ENCODE peak calls at places on chromosomes 13 and 19, in nine cellular contexts. R is Panc1; Y is heart left ventricle; T is IMR-90; S is RWPE2; C is cardiac muscle cell; U is adrenal gland; H is pancreas; X is CD8-positive, alpha-beta T cell. I is an unnamed sample. For H3K27me3, the result is how much of the 10 kb centered on the place peaks cover.

GRCh38 chr13:65965496-65965895 is 1264.6 kb downstream of the PCDH9 start:
- DNase-seq in R (no peak), Y (no peak), T (peak), S (no peak), C (no peak), U (no peak), H (no peak), X (no peak), I (no peak)

GRCh38 chr19:47130120-47130588 is 481 bp upstream of the SAE1 start:
- DNase-seq in R (no peak), Y (no peak), T (no peak), S (no peak), C (no peak), U (no peak), H (no peak), X (no peak), I (no peak)

GRCh38 chr19:13076320-13076719 is 26.3 kb downstream of the LYL1 start:
- DNase-seq in R (no peak), Y (no peak), T (no peak), S (no peak), C (no peak), U (no peak), H (no peak), X (no peak), I (no peak)

GRCh38 chr19:1438933-1439358 is 750 bp downstream of the RPS15 start:
- DNase-seq in R (no peak), Y (no peak), T (no peak), S (no peak), C (no peak), U (no peak), H (no peak), X (no peak), I (no peak)

GRCh38 chr13:41568143-41568989 is 111.0 kb downstream of the RGCC start:
- DNase-seq in R (no peak), Y (no peak), T (no peak), S (no peak), C (no peak), U (no peak), H (no peak), X (no peak), I (no peak)

GRCh38 chr19:48346161-48346560 is 17.6 kb downstream of the TMEM143 start:
- DNase-seq in R (no peak), Y (no peak), T (no peak), S (no peak), C (no peak), U (no peak), H (no peak), X (no peak), I (no peak)

GRCh38 chr13:112714772-112715569 is 25.1 kb downstream of the ATP11A start:
- DNase-seq in R (no peak), Y (peak), T (no peak), S (no peak), C (no peak), U (no peak), H (no peak), X (no peak), I (no peak)

GRCh38 chr19:19651076-19651475 is 7.6 kb upstream of the GMIP start:
- DNase-seq in R (no peak), Y (peak), T (no peak), S (no peak), C (no peak), U (no peak), H (no peak), X (no peak), I (peak)

GRCh38 chr13:102817907-102818306 is 19.0 kb downstream of the BIVM start:
- DNase-seq in R (no peak), Y (no peak), T (no peak), S (no peak), C (no peak), U (no peak), H (no peak), X (no peak), I (no peak)

GRCh38 chr13:112887557-112887991 is 81.4 kb upstream of the MCF2L start:
- DNase-seq in R (no peak), Y (peak), T (no peak), S (no peak), C (no peak), U (no peak), H (no peak), X (no peak), I (no peak)

GRCh38 chr13:97855570-97855970 is 97.9 kb upstream of the IPO5 start:
- DNase-seq in R (peak), Y (no peak), T (peak), S (no peak), C (peak), U (peak), H (peak), X (no peak), I (no peak)

GRCh38 chr19:33204136-33204973 is 10.2 kb downstream of the LRP3 start:
- DNase-seq in R (no peak), Y (peak), T (no peak), S (no peak), C (no peak), U (no peak), H (no peak), X (no peak), I (no peak)
- H3K4me3 ChIP-seq in R (no peak), Y (no peak), T (no peak), S (no peak), C (no peak), U (no peak), H (no peak), X (no peak), I (no peak)

DNA sequence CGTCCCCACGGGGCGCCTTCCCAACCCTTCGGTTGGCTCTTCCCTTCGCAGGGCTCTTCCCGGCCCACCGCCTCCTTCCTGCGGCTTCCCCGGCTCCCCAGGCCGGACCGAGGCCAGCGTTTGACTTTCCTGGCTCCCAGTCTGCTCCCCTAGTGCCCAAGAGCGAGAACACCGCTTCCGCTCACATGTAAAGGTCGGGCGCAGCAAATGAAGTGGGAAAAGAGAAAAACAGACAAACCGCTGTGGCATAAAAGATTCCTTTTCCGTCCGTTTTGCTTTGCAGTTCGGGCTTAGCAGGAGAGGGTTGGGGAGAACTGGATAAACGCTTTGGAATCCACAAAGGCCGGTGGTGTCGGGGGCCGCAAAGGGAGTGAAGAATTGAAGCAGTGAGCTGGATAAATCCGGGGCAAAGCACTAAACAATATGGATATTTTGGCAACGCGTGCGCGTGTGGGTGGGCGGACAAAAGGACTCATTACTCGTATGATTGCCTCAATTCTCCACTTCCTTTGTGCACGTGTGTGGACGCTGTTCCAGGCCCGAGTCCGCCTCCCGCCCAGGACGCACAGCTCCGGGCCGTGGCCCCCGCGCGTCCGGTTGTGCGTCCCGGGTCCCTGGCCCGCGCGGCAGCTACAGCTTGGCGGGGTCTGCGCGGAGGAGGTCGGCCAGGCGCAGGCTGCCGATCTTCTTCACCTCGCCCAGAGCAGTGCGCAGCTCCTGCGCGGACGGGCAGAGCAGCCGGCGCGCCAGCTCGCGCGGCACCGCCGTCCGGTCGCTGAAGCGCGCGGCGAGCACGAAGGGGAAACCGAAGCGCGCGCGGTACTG is 8.6 kb upstream of the CDX2 start:
- DNase-seq in R (no peak), Y (no peak), T (no peak), S (no peak), C (no peak), U (no peak), H (no peak), X (no peak), I (no peak)
- TF ChIP-seq CTCF in R (no peak), Y (no peak), T (no peak), S (no peak), C (no peak), U (no peak), H (no peak), X (no peak), I (no peak)

GRCh38 chr19:49436381-49437017 is 4.8 kb downstream of the SLC17A7 start:
- DNase-seq in R (no peak), Y (no peak), T (no peak), S (no peak), C (peak), U (no peak), H (no peak), X (no peak), I (no peak)
- H3K27me3 ChIP-seq in R (under half), Y (half or more), T (half or more), S (half or more), C (half or more), U (half or more), H (under half), X (half or more), I (half or more)

GRCh38 chr19:28889941-28890645 is 322.9 kb downstream of the UQCRFS1 start:
- DNase-seq in R (no peak), Y (no peak), T (no peak), S (no peak), C (no peak), U (no peak), H (no peak), X (no peak), I (no peak)

GRCh38 chr19:28885965-28886364 is 327.0 kb downstream of the UQCRFS1 start:
- DNase-seq in R (no peak), Y (no peak), T (no peak), S (no peak), C (no peak), U (no peak), H (no peak), X (no peak), I (no peak)

GRCh38 chr19:28886708-28887107 is 326.2 kb downstream of the UQCRFS1 start:
- DNase-seq in R (no peak), Y (no peak), T (no peak), S (no peak), C (no peak), U (no peak), H (no peak), X (no peak), I (no peak)

GRCh38 chr19:28884786-28885476 is 328.0 kb downstream of the UQCRFS1 start:
- DNase-seq in R (no peak), Y (peak), T (no peak), S (no peak), C (no peak), U (no peak), H (no peak), X (no peak), I (peak)

GRCh38 chr19:28887920-28888618 is 324.9 kb downstream of the UQCRFS1 start:
- DNase-seq in R (no peak), Y (peak), T (no peak), S (peak), C (peak), U (no peak), H (no peak), X (no peak), I (peak)
- H3K4me3 ChIP-seq in R (no peak), Y (no peak), T (no peak), S (no peak), C (no peak), U (no peak), H (no peak), X (no peak), I (no peak)

GRCh38 chr19:38384209-38385027 is 3.4 kb downstream of the GGN start:
- DNase-seq in R (no peak), Y (no peak), T (no peak), S (no peak), C (peak), U (no peak), H (no peak), X (no peak), I (no peak)
- TF ChIP-seq CTCF in R (peak), Y (no peak), T (peak), S (peak), C (peak), U (no peak), H (no peak), X (no peak), I (no peak)

GRCh38 chr19:50902640-50903039 is 8.6 kb downstream of the KLK4 start:
- DNase-seq in R (no peak), Y (no peak), T (no peak), S (no peak), C (no peak), U (no peak), H (no peak), X (no peak), I (no peak)

GRCh38 chr19:50909240-50910070 is 1.7 kb downstream of the KLK4 start:
- DNase-seq in R (no peak), Y (no peak), T (no peak), S (no peak), C (peak), U (peak), H (peak), X (no peak), I (peak)

GRCh38 chr19:50910722-50911121 is 473 bp downstream of the KLK4 start:
- DNase-seq in R (no peak), Y (no peak), T (no peak), S (no peak), C (no peak), U (no peak), H (no peak), X (no peak), I (no peak)

GRCh38 chr19:50908311-50908710 is 2.9 kb downstream of the KLK4 start:
- DNase-seq in R (no peak), Y (no peak), T (no peak), S (no peak), C (no peak), U (no peak), H (no peak), X (no peak), I (no peak)

DNA sequence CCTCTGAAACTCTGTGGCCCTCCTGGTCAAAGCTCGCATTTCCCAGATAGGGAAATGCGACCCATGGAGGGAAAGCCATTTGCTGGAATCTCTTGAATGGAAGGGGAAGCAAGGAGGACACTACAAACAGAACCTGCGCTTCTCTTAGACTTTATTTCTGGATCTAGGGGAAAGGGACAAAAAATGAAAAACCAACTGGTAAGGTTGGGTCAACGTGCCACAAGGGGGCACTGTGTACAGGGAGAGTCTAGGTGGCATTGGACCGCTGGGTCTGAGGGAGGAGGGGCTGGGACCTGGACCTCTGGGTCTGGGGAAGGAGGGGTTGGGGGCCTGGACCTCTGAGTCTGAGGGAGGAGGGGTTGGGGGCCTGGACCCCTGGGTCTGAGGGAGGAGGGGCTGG is 5.0 kb downstream of the KLK4 start:
- DNase-seq in R (no peak), Y (no peak), T (no peak), S (no peak), C (peak), U (no peak), H (peak), X (peak), I (no peak)
- H3K27me3 ChIP-seq in R (under half), Y (half or more), T (under half), S (under half), C (under half), U (under half), H (under half), X (under half), I (half or more)

DNA sequence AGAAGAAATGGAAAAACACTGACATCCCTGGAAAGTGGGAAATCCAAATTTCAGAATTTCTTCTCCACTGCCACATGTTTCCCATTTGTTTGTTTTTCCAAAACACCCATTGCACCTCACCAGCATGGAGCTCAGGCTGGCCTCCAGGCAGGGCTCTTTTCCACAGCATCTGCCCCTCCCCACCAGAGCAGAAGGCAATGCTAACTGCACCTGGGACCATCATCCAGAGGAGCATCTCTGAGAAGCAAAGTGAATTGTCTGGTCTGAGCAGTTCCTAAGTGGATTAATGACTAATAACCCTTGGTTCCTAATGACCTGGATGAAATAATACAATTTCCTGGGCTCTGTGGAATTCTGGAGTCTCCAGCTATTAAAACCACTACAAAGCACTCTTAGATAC is 8.8 kb upstream of the CYSLTR2 start:
- DNase-seq in R (no peak), Y (no peak), T (no peak), S (no peak), C (no peak), U (no peak), H (no peak), X (no peak), I (no peak)
- H3K4me3 ChIP-seq in R (no peak), Y (no peak), T (no peak), S (no peak), C (no peak), U (no peak), H (no peak), X (no peak), I (no peak)

I was measured in heart right ventricle.